ENCODE peak calls at places on chromosome 7, in six cellular contexts. A, W, D, Y, G and T are unnamed samples.

GRCh38 chr7:131010714-131011436 is 276.9 kb upstream of the KLF14 start:
- DNase-seq in A (no peak), W (no peak), D (no peak), Y (no peak), G (peak), T (peak)

GRCh38 chr7:584122-584465 is 64.4 kb upstream of the PDGFA start:
- DNase-seq in A (peak), W (no peak), D (no peak), Y (no peak), G (no peak), T (no peak)

GRCh38 chr7:156156734-156157408 is 344.6 kb upstream of the SHH start:
- DNase-seq in A (peak), W (no peak), D (peak), Y (peak), G (peak), T (no peak)

GRCh38 chr7:66304536-66304935 is 99.4 kb downstream of the TPST1 start:
- DNase-seq in A (no peak), W (no peak), D (no peak), Y (no peak), G (peak), T (no peak)

GRCh38 chr7:130982160-130982638 is 248.2 kb upstream of the KLF14 start:
- DNase-seq in A (no peak), W (no peak), D (peak), Y (peak), G (peak), T (peak)

GRCh38 chr7:85160223-85160622 is 26.6 kb downstream of the SEMA3D start:
- DNase-seq in A (no peak), W (no peak), D (no peak), Y (no peak), G (peak), T (no peak)

GRCh38 chr7:66205736-66206080 is 574 bp downstream of the TPST1 start:
- DNase-seq in A (no peak), W (no peak), D (no peak), Y (peak), G (no peak), T (no peak)

GRCh38 chr7:121795736-121796135 is 77.2 kb upstream of the PTPRZ1 start:
- DNase-seq in A (no peak), W (no peak), D (no peak), Y (no peak), G (no peak), T (no peak)

GRCh38 chr7:17968791-17969715 is 28.8 kb upstream of the SNX13 start:
- DNase-seq in A (no peak), W (no peak), D (no peak), Y (no peak), G (peak), T (no peak)

GRCh38 chr7:84195295-84196006 is 862 bp upstream of the SEMA3A start:
- DNase-seq in A (no peak), W (no peak), D (no peak), Y (no peak), G (peak), T (no peak)

GRCh38 chr7:131600578-131600977 is 44.1 kb upstream of the PODXL start:
- DNase-seq in A (no peak), W (no peak), D (no peak), Y (no peak), G (no peak), T (no peak)

GRCh38 chr7:134932707-134933370 is 53.5 kb upstream of the AGBL3 start:
- DNase-seq in A (no peak), W (peak), D (no peak), Y (no peak), G (peak), T (no peak)

GRCh38 chr7:92644406-92645113 is 54.4 kb upstream of the FAM133B start:
- DNase-seq in A (no peak), W (peak), D (no peak), Y (no peak), G (peak), T (peak)
- H3K27ac ChIP-seq in A (peak), W (no peak), D (peak), Y (peak), G (no peak), T (peak)

GRCh38 chr7:150999001-150999400 is 8.2 kb downstream of the NOS3 start:
- DNase-seq in A (no peak), W (no peak), D (peak), Y (no peak), G (no peak), T (no peak)
- H3K27ac ChIP-seq in A (no peak), W (no peak), D (no peak), Y (no peak), G (no peak), T (no peak)

GRCh38 chr7:87474533-87475358 is 734 bp downstream of the ABCB4 start:
- DNase-seq in A (no peak), W (peak), D (peak), Y (no peak), G (no peak), T (peak)
- H3K27ac ChIP-seq in A (no peak), W (peak), D (no peak), Y (no peak), G (no peak), T (peak)

GRCh38 chr7:25665903-25666670 is 437.8 kb upstream of the NPVF start:
- DNase-seq in A (no peak), W (no peak), D (no peak), Y (no peak), G (no peak), T (no peak)
- H3K27ac ChIP-seq in A (peak), W (no peak), D (no peak), Y (no peak), G (no peak), T (no peak)

GRCh38 chr7:27146491-27147210 is 923 bp downstream of the HOXA6 start:
- DNase-seq in A (no peak), W (no peak), D (peak), Y (no peak), G (no peak), T (no peak)
- H3K27ac ChIP-seq in A (peak), W (no peak), D (no peak), Y (no peak), G (peak), T (no peak)

DNA sequence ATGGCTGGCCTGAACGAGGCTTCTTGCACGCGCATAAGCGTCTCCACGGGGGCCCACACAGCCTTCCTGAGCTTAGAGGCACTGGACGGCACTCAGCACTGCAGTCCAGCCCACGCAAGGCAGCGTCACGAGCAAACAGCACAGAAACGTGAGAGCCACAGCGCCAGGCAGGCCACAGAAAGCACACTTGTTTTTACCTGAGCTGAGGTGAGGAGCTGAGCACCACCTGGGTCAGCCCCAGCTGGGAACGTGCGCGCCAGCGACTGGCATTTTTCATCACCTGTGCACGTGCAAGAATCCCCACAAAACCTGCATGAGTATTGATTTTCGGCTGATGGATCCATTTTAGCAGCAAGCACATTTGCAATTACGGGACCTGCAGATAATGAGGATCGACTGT is 26.7 kb downstream of the IQCE start:
- DNase-seq in A (no peak), W (no peak), D (no peak), Y (no peak), G (no peak), T (no peak)
- H3K27ac ChIP-seq in A (no peak), W (no peak), D (no peak), Y (no peak), G (no peak), T (no peak)

DNA sequence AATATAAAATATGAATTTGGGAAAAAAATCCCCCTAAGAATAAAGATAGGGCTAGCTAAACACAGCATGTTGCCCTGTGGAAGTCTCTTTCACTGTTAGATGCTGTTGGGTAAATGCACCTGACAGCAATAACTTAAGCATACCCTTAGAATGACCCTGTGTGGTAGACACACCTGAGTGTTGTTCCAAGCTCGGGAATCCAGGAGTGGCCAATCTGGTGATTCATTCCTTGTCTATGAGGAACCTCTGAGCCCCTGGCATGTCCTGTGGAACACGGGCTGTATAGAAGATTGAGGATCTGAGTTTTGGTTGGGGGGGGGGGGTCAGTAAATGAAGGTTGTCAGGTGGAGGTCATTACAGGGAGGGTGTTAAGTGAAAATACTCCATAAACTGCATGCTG is 730.0 kb upstream of the IGFBP3 start:
- DNase-seq in A (peak), W (no peak), D (no peak), Y (no peak), G (no peak), T (no peak)
- H3K27ac ChIP-seq in A (no peak), W (no peak), D (no peak), Y (no peak), G (no peak), T (no peak)

DNA sequence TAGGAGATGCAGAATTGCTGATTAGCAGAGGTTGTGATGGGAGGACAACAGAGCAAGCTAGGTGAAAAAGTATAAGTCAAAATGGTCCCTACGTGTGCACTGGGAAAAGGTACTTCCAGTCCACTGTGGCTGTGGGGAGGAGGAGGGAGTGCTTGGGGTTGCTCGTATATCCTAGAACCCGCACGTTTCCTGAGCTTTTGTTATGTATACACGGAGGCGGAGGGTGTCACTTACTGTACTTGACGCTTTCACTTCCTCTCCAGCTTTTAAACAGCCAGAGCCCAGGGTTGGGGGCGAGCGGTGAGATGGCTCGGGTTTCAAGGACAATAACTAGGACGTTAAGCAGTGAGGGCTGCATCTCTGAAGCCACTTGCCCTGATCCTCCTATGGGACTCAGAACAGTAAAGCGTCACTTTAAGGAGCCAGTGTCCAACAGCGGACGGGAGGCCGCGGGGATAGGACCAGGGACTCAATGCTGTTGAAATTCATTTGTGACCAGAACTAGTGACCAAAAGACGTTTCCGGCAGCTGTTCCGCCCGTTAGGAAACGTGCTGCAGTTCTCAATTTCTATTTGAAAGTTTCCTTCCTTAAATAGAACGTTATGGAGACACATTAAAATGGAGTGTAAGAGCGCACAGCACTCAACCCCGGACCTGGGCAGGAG is 985 bp upstream of the ETV1 start:
- DNase-seq in A (peak), W (peak), D (peak), Y (peak), G (peak), T (peak)
- H3K27ac ChIP-seq in A (peak), W (peak), D (peak), Y (peak), G (peak), T (peak)

GRCh38 chr7:31326416-31326815 is 14.1 kb downstream of the NEUROD6 start:
- DNase-seq in A (no peak), W (no peak), D (no peak), Y (no peak), G (no peak), T (no peak)
- H3K27ac ChIP-seq in A (no peak), W (no peak), D (no peak), Y (no peak), G (no peak), T (no peak)